ENCODE peak calls at places on chromosomes 4 and X, in five cellular contexts. B is PC-3; I is CD4-positive, alpha-beta T cell; J is Peyer's patch; C is GM13977. W is an unnamed sample.

GRCh38 chr4:100063355-100063754 is 113.3 kb upstream of the H2AZ1 start:
- DNase-seq in B (peak), I (no peak), C (no peak), J (no peak), W (no peak)

GRCh38 chr4:79297479-79297878 is 28.4 kb downstream of the NAA11 start:
- DNase-seq in I (no peak), C (no peak), B (no peak), J (no peak), W (no peak)

GRCh38 chr4:148444296-148445070 is 2.3 kb upstream of the NR3C2 start:
- DNase-seq in C (peak), B (peak), J (peak), I (peak), W (peak)

GRCh38 chrX:130098202-130098552 is 12.1 kb downstream of the ELF4 start:
- DNase-seq in B (no peak), C (no peak), J (no peak), I (no peak), W (no peak)

GRCh38 chr4:158065176-158065575 is 107.6 kb downstream of the GASK1B start:
- DNase-seq in B (peak), C (no peak), I (no peak), J (no peak), W (no peak)

GRCh38 chr4:113435893-113436292 is 325.6 kb downstream of the CAMK2D start:
- DNase-seq in I (no peak), C (no peak), B (peak), J (no peak), W (no peak)

GRCh38 chr4:152729466-152729865 is 49.7 kb upstream of the TMEM154 start:
- DNase-seq in J (no peak), C (no peak), I (no peak), B (peak), W (no peak)

GRCh38 chr4:38174811-38175210 is 214.6 kb downstream of the PTTG2 start:
- DNase-seq in I (no peak), C (no peak), B (no peak), J (no peak), W (no peak)

GRCh38 chrX:154513662-154514204 is 2.3 kb downstream of the FAM3A start:
- DNase-seq in B (no peak), J (no peak), C (no peak), I (no peak), W (no peak)

GRCh38 chr4:82230310-82230709 is 143.5 kb downstream of the HNRNPD start:
- DNase-seq in B (peak), J (no peak), I (no peak), C (no peak), W (no peak)

GRCh38 chr4:10640535-10641159 is 43.9 kb downstream of the CLNK start:
- DNase-seq in I (no peak), B (no peak), C (no peak), J (no peak), W (no peak)

GRCh38 chrX:75522565-75523411 is at the start of gene ZDHHC15:
- DNase-seq in B (peak), I (peak), J (peak), C (peak), W (no peak)

GRCh38 chr4:122480023-122480422 is 23.5 kb upstream of the IL2 start:
- DNase-seq in J (no peak), B (peak), I (no peak), C (no peak), W (no peak)

GRCh38 chrX:112043997-112044396 is 38.6 kb downstream of the TRPC5 start:
- DNase-seq in I (no peak), C (no peak), B (peak), J (no peak), W (no peak)

GRCh38 chr4:162715401-162715800 is 451.3 kb downstream of the NAF1 start:
- DNase-seq in I (no peak), C (no peak), B (no peak), J (no peak), W (no peak)

GRCh38 chrX:5876984-5877655 is 351.5 kb downstream of the NLGN4X start:
- DNase-seq in C (no peak), J (no peak), I (no peak), B (peak), W (no peak)

GRCh38 chr4:172515266-172515879 is 653.2 kb upstream of the GALNT7 start:
- DNase-seq in B (no peak), I (no peak), C (no peak), J (no peak), W (no peak)

GRCh38 chrX:110143454-110144210 is 140.7 kb downstream of the TMEM164 start:
- DNase-seq in J (no peak), I (no peak), C (no peak), B (no peak), W (no peak)

GRCh38 chrX:110146521-110146920 is 143.6 kb downstream of the TMEM164 start:
- DNase-seq in C (peak), I (peak), B (peak), J (peak), W (peak)

GRCh38 chrX:110145305-110145704 is 142.4 kb downstream of the TMEM164 start:
- DNase-seq in J (no peak), B (no peak), I (no peak), C (no peak), W (no peak)

GRCh38 chrX:110142096-110142495 is 139.2 kb downstream of the TMEM164 start:
- DNase-seq in C (no peak), J (no peak), I (no peak), B (no peak), W (no peak)

DNA sequence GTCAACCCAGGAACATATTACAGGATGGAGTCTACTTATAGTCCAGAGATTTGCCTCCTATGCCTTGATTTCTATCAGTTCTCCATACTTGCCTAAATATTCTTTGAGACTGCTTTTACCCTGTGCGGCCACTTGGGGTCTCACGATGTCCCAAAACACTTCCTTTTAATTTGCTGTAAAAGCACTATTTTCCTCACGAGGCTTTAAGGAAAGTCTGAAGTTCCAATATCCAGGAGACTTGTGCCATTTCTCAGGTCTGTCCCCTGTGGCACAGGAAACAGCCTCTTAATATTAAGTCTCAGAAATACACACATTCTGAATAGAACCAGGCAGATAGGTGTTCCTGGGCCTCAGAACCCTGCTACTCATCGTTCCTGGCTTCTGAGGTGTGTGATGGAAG is 142.9 kb downstream of the TMEM164 start:
- DNase-seq in C (peak), J (peak), I (no peak), B (peak), W (no peak)
- TF ChIP-seq CTCF in C (peak), J (peak), I (peak), B (peak), W (peak)

DNA sequence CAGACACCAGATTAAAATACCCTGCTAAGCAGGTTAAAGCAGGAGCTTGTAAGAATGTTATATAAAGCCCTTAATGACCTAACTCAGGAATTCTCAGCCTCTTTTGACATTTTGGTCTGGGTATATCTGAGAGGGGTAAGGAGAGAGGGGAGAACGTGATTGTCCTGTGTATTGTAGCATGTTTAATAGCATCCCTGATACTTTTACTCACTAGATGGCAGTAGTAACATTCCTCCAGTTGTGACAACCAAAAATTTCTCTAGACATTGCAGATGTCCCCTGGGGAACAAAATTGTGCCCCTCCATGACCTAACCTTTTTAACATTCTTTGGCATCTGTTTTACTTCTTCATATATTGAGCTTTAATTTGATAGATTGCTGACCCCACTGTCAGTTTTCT is 17.9 kb downstream of the SMARCA5 start:
- DNase-seq in C (no peak), B (peak), I (no peak), J (no peak), W (no peak)
- TF ChIP-seq CTCF in C (peak), B (peak), I (no peak), J (peak), W (no peak)

DNA sequence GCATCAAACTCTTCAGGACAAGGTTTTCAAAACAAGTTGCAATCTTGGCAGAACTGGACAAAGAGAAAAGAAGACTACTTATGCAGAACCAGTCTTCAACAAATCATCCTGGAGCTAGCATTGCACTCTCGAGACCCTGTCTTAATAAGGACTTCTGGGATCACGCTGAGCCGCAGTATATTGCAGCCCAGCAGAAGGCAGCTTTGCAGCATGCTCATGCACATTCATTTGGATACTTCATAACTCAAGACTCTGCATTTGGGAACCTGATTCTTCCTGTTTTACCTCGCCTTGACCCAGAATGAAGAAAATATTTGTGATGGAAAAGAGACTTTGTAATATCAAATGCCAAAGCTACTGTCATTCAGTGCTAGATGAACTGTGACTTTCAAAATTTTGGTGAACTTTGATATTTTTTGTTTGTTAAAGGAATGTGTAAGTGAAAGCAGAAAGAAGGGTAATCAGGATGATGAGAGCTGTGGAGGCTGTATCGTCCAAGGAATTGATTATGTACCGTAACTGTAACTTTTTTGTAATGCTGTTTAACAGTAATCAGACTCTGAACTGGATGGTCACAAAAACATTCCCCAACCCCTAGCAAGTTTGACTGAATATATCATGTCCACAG is 27.2 kb downstream of the HSPA4L start:
- DNase-seq in C (no peak), I (no peak), J (no peak), B (no peak), W (no peak)
- TF ChIP-seq CTCF in C (peak), I (no peak), J (no peak), B (no peak), W (no peak)

DNA sequence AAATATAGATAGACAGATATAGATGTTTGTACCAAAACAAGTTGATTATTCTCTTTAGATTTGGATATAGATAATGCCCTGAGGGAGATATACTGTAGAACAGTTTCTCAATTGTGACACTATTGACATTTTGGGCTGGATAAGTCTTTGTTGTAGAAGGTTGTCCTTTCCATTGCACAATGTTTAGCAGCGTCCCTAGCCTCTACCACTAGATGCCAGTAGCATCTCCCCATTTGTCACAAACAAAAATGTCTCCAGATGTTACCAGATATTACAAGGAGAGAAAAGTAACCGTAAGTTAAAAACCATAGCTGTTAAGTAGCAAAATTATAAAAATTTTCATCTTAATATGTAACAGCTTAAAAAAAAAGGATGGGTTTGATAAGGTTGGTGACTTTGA is 2595.3 kb downstream of the ARAP2 start:
- DNase-seq in C (no peak), B (peak), I (no peak), J (no peak), W (no peak)
- TF ChIP-seq CTCF in C (peak), B (peak), I (no peak), J (no peak), W (no peak)

GRCh38 chrX:41457618-41458192 is 10.6 kb downstream of the NYX start:
- DNase-seq in J (no peak), B (peak), C (no peak), I (no peak), W (no peak)
- TF ChIP-seq CTCF in J (no peak), B (peak), C (peak), I (no peak), W (no peak)

DNA sequence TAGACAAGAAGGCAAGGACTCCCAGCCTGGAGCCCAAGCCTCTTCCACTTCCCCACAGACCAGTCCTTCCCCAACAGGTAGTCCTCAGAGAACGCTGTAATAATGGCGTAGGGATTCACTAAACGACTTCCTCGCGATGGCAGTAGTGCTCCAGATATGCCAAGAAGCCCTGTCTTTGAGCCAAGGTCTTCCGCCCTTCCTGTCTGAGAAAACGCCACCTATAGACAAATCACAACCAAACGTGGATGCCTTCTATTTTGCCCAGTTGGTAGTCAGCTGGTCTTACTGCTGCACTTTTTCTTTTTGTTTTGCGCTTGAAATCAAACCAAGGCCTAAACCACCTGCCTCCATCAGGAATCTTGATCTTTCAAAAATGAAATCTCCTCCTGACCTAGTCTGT is 203.3 kb downstream of the OR13H1 start:
- DNase-seq in C (peak), B (peak), J (peak), I (peak), W (no peak)
- TF ChIP-seq CTCF in C (peak), B (peak), J (no peak), I (no peak), W (no peak)

GRCh38 chrX:71622347-71623104 is 4.2 kb upstream of the CXCR3 start:
- DNase-seq in I (peak), C (peak), J (peak), B (peak), W (peak)
- TF ChIP-seq CTCF in I (no peak), C (no peak), J (peak), B (peak), W (no peak)

W was measured in natural killer cell.